ENCODE peak calls at places on chromosomes 2 and 18, in four cellular contexts. One of them, this sample, is unnamed.

GRCh38 chr2:109213646-109214417 is 84.8 kb downstream of the SH3RF3 start:
- DNase-seq in H1: no peak
- DNase-seq in K562: peak
- DNase-seq in A549: no peak
- DNase-seq in this sample: no peak

GRCh38 chr18:59458575-59458974 is 99.5 kb upstream of the LMAN1 start:
- DNase-seq in K562: no peak
- DNase-seq in A549: no peak
- DNase-seq in H1: no peak
- DNase-seq in this sample: no peak

GRCh38 chr2:230537531-230537976 is 121.6 kb downstream of the SP100 start:
- DNase-seq in H1: no peak
- DNase-seq in A549: no peak
- DNase-seq in K562: no peak
- DNase-seq in this sample: no peak

GRCh38 chr2:148876589-148877402 is 1.8 kb downstream of the KIF5C start:
- DNase-seq in H1: peak
- DNase-seq in A549: no peak
- DNase-seq in K562: no peak
- DNase-seq in this sample: peak

GRCh38 chr2:40760071-40760666 is 308.3 kb upstream of the SLC8A1 start:
- DNase-seq in H1: no peak
- DNase-seq in K562: no peak
- DNase-seq in A549: peak
- DNase-seq in this sample: peak

GRCh38 chr2:158290225-158290624 is 166.3 kb downstream of the CCDC148 start:
- DNase-seq in K562: no peak
- DNase-seq in A549: no peak
- DNase-seq in H1: no peak
- DNase-seq in this sample: no peak

GRCh38 chr2:133377021-133377481 is 191.2 kb downstream of the NCKAP5 start:
- DNase-seq in K562: no peak
- DNase-seq in A549: no peak
- DNase-seq in H1: no peak
- DNase-seq in this sample: no peak

GRCh38 chr2:40371525-40372277 is 80.2 kb downstream of the SLC8A1 start:
- DNase-seq in H1: peak
- DNase-seq in A549: no peak
- DNase-seq in K562: no peak
- DNase-seq in this sample: no peak

GRCh38 chr2:106053116-106053515 is 141.0 kb downstream of the UXS1 start:
- DNase-seq in A549: no peak
- DNase-seq in K562: no peak
- DNase-seq in H1: no peak
- DNase-seq in this sample: no peak

GRCh38 chr2:127084611-127085031 is 22.3 kb downstream of the BIN1 start:
- DNase-seq in K562: no peak
- DNase-seq in A549: no peak
- DNase-seq in H1: no peak
- DNase-seq in this sample: no peak

GRCh38 chr2:142435847-142436246 is 305.0 kb upstream of the LRP1B start:
- DNase-seq in K562: no peak
- DNase-seq in H1: no peak
- DNase-seq in A549: no peak
- DNase-seq in this sample: no peak

GRCh38 chr2:240468300-240469238 is 33.1 kb downstream of the GPC1 start:
- DNase-seq in A549: no peak
- DNase-seq in K562: no peak
- DNase-seq in H1: no peak
- DNase-seq in this sample: no peak

GRCh38 chr2:237389831-237390230 is 24.1 kb downstream of the COL6A3 start:
- DNase-seq in K562: no peak
- DNase-seq in H1: no peak
- DNase-seq in A549: no peak
- DNase-seq in this sample: no peak

GRCh38 chr2:143426296-143426695 is 297.1 kb downstream of the ARHGAP15 start:
- DNase-seq in A549: no peak
- DNase-seq in K562: no peak
- DNase-seq in H1: no peak
- DNase-seq in this sample: no peak

GRCh38 chr2:172021955-172022354 is 22.2 kb downstream of the METAP1D start:
- DNase-seq in H1: no peak
- DNase-seq in K562: no peak
- DNase-seq in A549: no peak
- DNase-seq in this sample: no peak

GRCh38 chr2:133475610-133476009 is 92.7 kb downstream of the NCKAP5 start:
- DNase-seq in K562: no peak
- DNase-seq in H1: no peak
- DNase-seq in A549: no peak
- DNase-seq in this sample: no peak

GRCh38 chr2:238942941-238943715 is 95.2 kb downstream of the TWIST2 start:
- DNase-seq in A549: no peak
- DNase-seq in K562: no peak
- DNase-seq in H1: no peak
- DNase-seq in this sample: no peak

GRCh38 chr2:226649871-226650660 is 149.6 kb downstream of the IRS1 start:
- DNase-seq in A549: peak
- DNase-seq in H1: peak
- DNase-seq in K562: no peak
- DNase-seq in this sample: peak

GRCh38 chr18:62999392-62999791 is 284.1 kb downstream of the PHLPP1 start:
- DNase-seq in K562: no peak
- DNase-seq in H1: no peak
- DNase-seq in A549: no peak
- DNase-seq in this sample: no peak

GRCh38 chr2:557635-558301 is 119.4 kb downstream of the TMEM18 start:
- DNase-seq in K562: peak
- DNase-seq in H1: no peak
- DNase-seq in A549: no peak
- DNase-seq in this sample: no peak

DNA sequence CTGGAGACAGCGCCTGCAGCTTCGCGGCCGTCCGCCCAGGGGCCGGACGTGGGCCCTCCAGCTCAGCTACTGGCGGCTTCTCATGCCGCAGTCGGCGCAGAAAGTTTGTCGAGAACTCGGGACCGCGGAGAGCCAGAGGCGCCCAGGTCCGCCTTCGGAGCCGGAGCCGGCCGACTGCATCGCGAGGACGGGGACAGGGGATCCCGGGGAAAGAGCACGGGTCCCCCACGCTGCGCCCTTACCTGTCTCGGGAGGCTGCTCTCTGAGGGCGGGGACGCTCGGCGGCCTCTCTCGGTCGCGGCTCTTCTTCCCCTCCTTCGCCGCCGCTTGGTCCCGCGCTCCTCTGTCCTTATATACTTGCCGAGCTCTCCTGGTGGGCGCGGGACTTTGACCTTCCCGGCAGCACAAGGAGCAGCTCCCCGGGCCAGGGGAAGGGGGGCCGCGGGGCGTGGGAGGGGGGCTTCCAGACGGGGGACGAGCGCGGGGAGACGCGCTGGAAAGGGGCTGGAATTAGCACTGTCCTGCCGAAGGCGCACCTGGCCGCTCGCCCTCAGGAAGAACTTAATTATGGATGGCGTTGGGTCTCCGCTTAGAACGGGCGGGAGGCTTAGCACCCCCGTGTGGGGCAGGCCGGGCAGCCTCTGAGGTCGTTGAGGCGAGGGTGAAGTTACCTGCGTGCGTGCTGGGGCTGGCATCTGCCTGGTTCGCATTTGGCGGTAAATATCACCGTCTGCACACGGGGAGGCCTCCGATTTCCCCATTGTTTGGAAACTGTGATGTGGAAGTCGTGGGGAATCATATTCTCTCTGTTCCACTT is at the start of gene POMC:
- DNase-seq in H1: no peak
- DNase-seq in A549: peak
- DNase-seq in K562: no peak
- DNase-seq in this sample: no peak
- TF ChIP-seq RNF2 in H1: no peak
- TF ChIP-seq RNF2 in A549: no peak
- TF ChIP-seq RNF2 in K562: no peak
- TF ChIP-seq RNF2 in this sample: no peak

GRCh38 chr2:43265006-43265770 is 38.8 kb upstream of the ZFP36L2 start:
- DNase-seq in A549: no peak
- DNase-seq in H1: no peak
- DNase-seq in K562: no peak
- DNase-seq in this sample: no peak

GRCh38 chr2:43267393-43267792 is 41.0 kb upstream of the ZFP36L2 start:
- DNase-seq in H1: no peak
- DNase-seq in A549: no peak
- DNase-seq in K562: no peak
- DNase-seq in this sample: no peak

GRCh38 chr2:43266692-43267091 is 40.3 kb upstream of the ZFP36L2 start:
- DNase-seq in A549: no peak
- DNase-seq in H1: no peak
- DNase-seq in K562: no peak
- DNase-seq in this sample: no peak

GRCh38 chr2:43258547-43259156 is 32.2 kb upstream of the ZFP36L2 start:
- DNase-seq in H1: no peak
- DNase-seq in A549: no peak
- DNase-seq in K562: no peak
- DNase-seq in this sample: peak

GRCh38 chr2:43262239-43262638 is 35.8 kb upstream of the ZFP36L2 start:
- DNase-seq in K562: no peak
- DNase-seq in A549: no peak
- DNase-seq in H1: no peak
- DNase-seq in this sample: no peak
- TF ChIP-seq RNF2 in K562: no peak
- TF ChIP-seq RNF2 in A549: no peak
- TF ChIP-seq RNF2 in H1: no peak
- TF ChIP-seq RNF2 in this sample: no peak

GRCh38 chr18:26215247-26215970 is 10.8 kb upstream of the TAF4B start:
- DNase-seq in H1: no peak
- DNase-seq in K562: no peak
- DNase-seq in A549: no peak
- DNase-seq in this sample: no peak
- TF ChIP-seq RNF2 in H1: no peak
- TF ChIP-seq RNF2 in K562: no peak
- TF ChIP-seq RNF2 in A549: no peak
- TF ChIP-seq RNF2 in this sample: no peak

DNA sequence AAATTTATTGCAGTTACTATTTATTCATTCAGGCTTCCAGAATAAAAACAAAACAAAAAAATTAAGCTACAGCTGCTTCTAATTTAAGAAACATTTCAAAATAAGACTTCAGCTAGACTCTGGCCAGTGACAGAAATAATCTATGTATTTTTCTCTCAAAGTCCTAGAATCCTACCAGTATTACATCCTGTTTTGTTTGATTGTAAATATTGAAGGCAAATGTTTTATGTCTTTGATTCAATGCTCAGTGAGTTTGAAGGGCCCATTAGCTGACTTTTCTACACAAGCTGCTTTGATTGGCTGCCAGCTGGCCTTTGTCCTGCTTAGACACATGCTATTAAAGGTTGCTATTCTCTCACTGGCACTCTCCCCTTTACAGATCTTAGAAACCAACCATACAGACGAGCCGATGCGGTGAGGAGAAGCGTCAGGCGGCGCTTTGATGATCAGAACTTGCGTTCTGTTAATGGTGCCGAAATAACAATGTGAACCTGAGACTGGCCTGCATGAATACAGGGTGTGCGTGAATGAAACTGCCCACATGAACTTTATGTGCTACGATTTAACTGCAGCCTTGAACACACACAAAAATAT is 69.7 kb downstream of the PRPF40A start:
- DNase-seq in A549: no peak
- DNase-seq in H1: no peak
- DNase-seq in K562: no peak
- DNase-seq in this sample: no peak
- TF ChIP-seq RNF2 in A549: no peak
- TF ChIP-seq RNF2 in H1: no peak
- TF ChIP-seq RNF2 in K562: no peak
- TF ChIP-seq RNF2 in this sample: no peak

GRCh38 chr2:223933098-223933800 is 11.9 kb downstream of the WDFY1 start:
- DNase-seq in A549: no peak
- DNase-seq in H1: no peak
- DNase-seq in K562: no peak
- DNase-seq in this sample: peak

GRCh38 chr2:223928113-223929006 is 16.8 kb downstream of the WDFY1 start:
- DNase-seq in A549: no peak
- DNase-seq in H1: no peak
- DNase-seq in K562: no peak
- DNase-seq in this sample: no peak

GRCh38 chr2:223929575-223930001 is 15.5 kb downstream of the WDFY1 start:
- DNase-seq in A549: no peak
- DNase-seq in K562: no peak
- DNase-seq in H1: no peak
- DNase-seq in this sample: peak

GRCh38 chr2:223934870-223935269 is 10.3 kb downstream of the WDFY1 start:
- DNase-seq in H1: no peak
- DNase-seq in A549: no peak
- DNase-seq in K562: no peak
- DNase-seq in this sample: no peak

DNA sequence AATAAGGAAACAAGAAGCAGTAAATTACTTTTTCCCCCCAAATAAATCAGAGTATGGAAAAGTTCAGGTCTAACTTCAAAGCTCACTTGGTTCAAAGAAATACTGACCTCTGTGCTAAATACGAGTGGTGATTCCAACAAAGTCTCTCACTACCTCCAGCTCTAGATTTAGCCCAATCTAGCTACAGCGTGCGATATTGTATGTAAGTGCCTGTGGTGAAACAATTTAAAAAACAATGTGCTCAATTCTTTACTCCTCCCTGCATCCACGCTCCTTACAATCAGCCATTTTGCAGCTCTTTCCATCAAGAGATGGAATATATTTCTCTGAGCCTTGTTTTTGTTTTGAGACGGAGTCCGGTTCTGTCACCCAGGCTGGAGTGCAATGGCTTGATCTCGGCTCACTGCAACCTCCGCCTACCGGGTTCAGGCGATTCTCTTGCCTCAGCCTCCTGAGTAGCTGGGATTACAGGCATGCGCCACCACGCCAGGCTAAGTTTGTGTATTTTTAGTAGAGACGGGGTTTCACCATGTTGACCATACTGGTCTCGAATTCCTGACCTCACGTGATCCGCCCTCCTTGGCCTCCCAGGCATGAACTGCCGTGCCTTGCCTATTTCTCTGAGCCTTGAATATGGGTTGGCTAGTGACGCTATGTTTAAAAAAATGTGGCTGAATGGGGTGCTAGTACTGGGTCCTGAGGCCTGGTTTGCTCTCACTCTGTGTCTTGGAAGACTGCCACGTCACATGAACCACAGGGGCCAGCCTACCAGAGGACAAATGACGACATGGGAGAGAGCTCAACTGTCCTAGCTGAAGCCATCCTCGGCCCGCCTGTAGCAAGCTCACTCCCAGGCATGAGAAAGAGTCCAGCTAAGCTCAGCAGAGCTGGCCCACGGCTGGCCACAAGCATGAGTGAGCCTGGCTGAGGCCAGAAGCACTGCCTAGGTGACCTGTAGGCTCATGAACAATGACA is 14.8 kb downstream of the WDFY1 start:
- DNase-seq in K562: peak
- DNase-seq in H1: no peak
- DNase-seq in A549: no peak
- DNase-seq in this sample: peak
- TF ChIP-seq RNF2 in K562: no peak
- TF ChIP-seq RNF2 in H1: no peak
- TF ChIP-seq RNF2 in A549: no peak
- TF ChIP-seq RNF2 in this sample: no peak

GRCh38 chr2:55459278-55459677 is 39.6 kb upstream of the CCDC88A start:
- DNase-seq in H1: no peak
- DNase-seq in A549: no peak
- DNase-seq in K562: peak
- DNase-seq in this sample: no peak
- TF ChIP-seq RNF2 in H1: no peak
- TF ChIP-seq RNF2 in A549: no peak
- TF ChIP-seq RNF2 in K562: no peak
- TF ChIP-seq RNF2 in this sample: no peak